ENCODE peak calls at places on chromosomes 2 and 18, in nine cellular contexts. T, X, O, G, U, A, J, D and B are unnamed samples.

GRCh38 chr2:203002054-203002821 is 12.4 kb upstream of the NBEAL1 start:
- DNase-seq in T (no peak), X (no peak), O (no peak), G (no peak), U (no peak), A (no peak), J (no peak), D (no peak), B (no peak)

GRCh38 chr18:31590570-31590969 is 1.1 kb upstream of the TTR start:
- DNase-seq in T (no peak), X (no peak), O (no peak), G (no peak), U (no peak), A (no peak), J (no peak), D (no peak), B (no peak)

GRCh38 chr2:106020821-106021316 is 173.2 kb downstream of the UXS1 start:
- DNase-seq in T (peak), X (no peak), O (no peak), G (peak), U (no peak), A (no peak), J (no peak), D (no peak), B (no peak)

GRCh38 chr18:50051288-50051687 is 143.7 kb downstream of the MYO5B start:
- DNase-seq in T (peak), X (no peak), O (no peak), G (no peak), U (no peak), A (no peak), J (no peak), D (no peak), B (no peak)

GRCh38 chr2:173299764-173300163 is 54.9 kb upstream of the CDCA7 start:
- DNase-seq in T (no peak), X (no peak), O (no peak), G (no peak), U (no peak), A (no peak), J (no peak), D (no peak), B (no peak)

GRCh38 chr2:161580426-161580825 is 43.8 kb upstream of the SLC4A10 start:
- DNase-seq in T (no peak), X (no peak), O (no peak), G (no peak), U (no peak), A (no peak), J (no peak), D (no peak), B (no peak)

GRCh38 chr2:98907966-98908905 is 27.8 kb downstream of the CRACDL start:
- DNase-seq in T (no peak), X (peak), O (no peak), G (no peak), U (no peak), A (no peak), J (no peak), D (no peak), B (no peak)

GRCh38 chr18:28189400-28190239 is 12.7 kb upstream of the CDH2 start:
- DNase-seq in T (peak), X (no peak), O (peak), G (no peak), U (peak), A (peak), J (no peak), D (peak), B (peak)

GRCh38 chr2:57437077-57437476 is 609.5 kb upstream of the VRK2 start:
- DNase-seq in T (no peak), X (no peak), O (no peak), G (no peak), U (no peak), A (no peak), J (no peak), D (no peak), B (no peak)

GRCh38 chr2:188819011-188819410 is 155.2 kb upstream of the COL3A1 start:
- DNase-seq in T (no peak), X (no peak), O (no peak), G (no peak), U (no peak), A (no peak), J (no peak), D (no peak), B (no peak)

GRCh38 chr2:120859814-120860578 is 124.3 kb downstream of the GLI2 start:
- DNase-seq in T (no peak), X (peak), O (no peak), G (no peak), U (no peak), A (no peak), J (no peak), D (no peak), B (no peak)

GRCh38 chr2:216370961-216371633 is 1.2 kb downstream of the MARCHF4 start:
- DNase-seq in T (no peak), X (no peak), O (peak), G (no peak), U (peak), A (peak), J (peak), D (no peak), B (no peak)

GRCh38 chr2:188294547-188294946 is 2.9 kb downstream of the GULP1 start:
- DNase-seq in T (no peak), X (no peak), O (no peak), G (no peak), U (no peak), A (no peak), J (no peak), D (no peak), B (no peak)

GRCh38 chr2:236871500-236872001 is 214.1 kb upstream of the COPS8 start:
- DNase-seq in T (peak), X (no peak), O (no peak), G (peak), U (peak), A (no peak), J (no peak), D (peak), B (no peak)

GRCh38 chr2:60806988-60807681 is 51.1 kb downstream of the PAPOLG start:
- DNase-seq in T (peak), X (no peak), O (peak), G (no peak), U (no peak), A (no peak), J (no peak), D (peak), B (peak)

GRCh38 chr2:179141206-179141605 is 91.3 kb upstream of the CCDC141 start:
- DNase-seq in T (no peak), X (no peak), O (no peak), G (no peak), U (no peak), A (no peak), J (no peak), D (no peak), B (no peak)

GRCh38 chr18:52376104-52376503 is 36.1 kb downstream of the DCC start:
- DNase-seq in T (no peak), X (no peak), O (no peak), G (no peak), U (no peak), A (no peak), J (no peak), D (no peak), B (no peak)

GRCh38 chr18:55078289-55078916 is 119.1 kb upstream of the CCDC68 start:
- DNase-seq in T (no peak), X (no peak), O (no peak), G (no peak), U (no peak), A (no peak), J (no peak), D (no peak), B (no peak)

GRCh38 chr2:238895901-238896600 is 48.2 kb downstream of the TWIST2 start:
- DNase-seq in T (peak), X (no peak), O (no peak), G (peak), U (no peak), A (no peak), J (no peak), D (peak), B (no peak)

GRCh38 chr2:143505542-143505941 is 376.3 kb downstream of the ARHGAP15 start:
- DNase-seq in T (no peak), X (no peak), O (no peak), G (no peak), U (no peak), A (no peak), J (no peak), D (no peak), B (no peak)

GRCh38 chr2:75627902-75628504 is 18.6 kb upstream of the MRPL19 start:
- DNase-seq in T (peak), X (peak), O (peak), G (peak), U (peak), A (peak), J (peak), D (no peak), B (peak)

GRCh38 chr2:48589170-48589767 is 28.4 kb upstream of the GTF2A1L start:
- DNase-seq in T (peak), X (no peak), O (peak), G (peak), U (peak), A (peak), J (peak), D (no peak), B (peak)

GRCh38 chr2:218329027-218329825 is 27.4 kb upstream of the CATIP start:
- DNase-seq in T (no peak), X (peak), O (peak), G (no peak), U (no peak), A (peak), J (no peak), D (no peak), B (peak)

GRCh38 chr2:47357475-47357874 is 45.5 kb upstream of the MSH2 start:
- DNase-seq in T (peak), X (no peak), O (no peak), G (peak), U (no peak), A (no peak), J (no peak), D (no peak), B (no peak)

GRCh38 chr2:181685150-181685688 is 4.9 kb upstream of the NEUROD1 start:
- DNase-seq in T (peak), X (no peak), O (no peak), G (no peak), U (peak), A (no peak), J (no peak), D (no peak), B (peak)

GRCh38 chr2:152453129-152453642 is 118.2 kb downstream of the FMNL2 start:
- DNase-seq in T (no peak), X (no peak), O (no peak), G (no peak), U (no peak), A (peak), J (no peak), D (no peak), B (no peak)

GRCh38 chr2:9782197-9782719 is 61.0 kb upstream of the TAF1B start:
- DNase-seq in T (no peak), X (peak), O (no peak), G (no peak), U (no peak), A (no peak), J (no peak), D (no peak), B (no peak)

GRCh38 chr2:110955546-110955945 is 165.2 kb upstream of the BCL2L11 start:
- DNase-seq in T (no peak), X (no peak), O (no peak), G (no peak), U (no peak), A (no peak), J (no peak), D (no peak), B (no peak)

GRCh38 chr18:3368193-3368592 is 81.8 kb upstream of the TGIF1 start:
- DNase-seq in T (peak), X (no peak), O (no peak), G (no peak), U (no peak), A (no peak), J (no peak), D (no peak), B (no peak)

GRCh38 chr2:234751275-234751938 is 200.4 kb upstream of the SH3BP4 start:
- DNase-seq in T (no peak), X (no peak), O (no peak), G (no peak), U (no peak), A (no peak), J (no peak), D (no peak), B (no peak)
- TF ChIP-seq CTCF in T (no peak), X (no peak), O (no peak), G (no peak), U (no peak), A (no peak), J (no peak), D (no peak), B (no peak)

GRCh38 chr18:47997338-47997780 is 66.9 kb upstream of the SMAD2 start:
- DNase-seq in T (no peak), X (no peak), O (no peak), G (no peak), U (no peak), A (peak), J (no peak), D (no peak), B (no peak)
- TF ChIP-seq CTCF in T (peak), X (peak), O (peak), G (peak), U (peak), A (peak), J (peak), D (peak), B (peak)

DNA sequence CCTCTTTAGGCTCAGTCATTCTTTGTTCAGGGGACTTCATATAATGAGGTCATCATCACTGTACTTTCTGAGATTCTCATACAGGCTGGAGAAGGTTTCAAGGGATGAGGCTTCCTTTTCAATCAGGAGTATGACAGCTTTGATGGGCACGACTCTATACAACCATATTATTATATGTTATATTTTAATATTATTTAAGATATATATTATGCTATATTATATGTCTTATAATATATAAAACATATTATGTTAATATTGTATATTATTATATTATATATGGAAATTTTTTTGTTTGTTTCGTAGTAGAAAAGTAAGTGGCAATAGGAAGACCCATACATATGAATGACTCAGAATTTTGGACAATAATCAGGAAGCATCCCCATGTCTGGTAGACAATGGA is 78.0 kb upstream of the GATA6 start:
- DNase-seq in T (no peak), X (no peak), O (no peak), G (no peak), U (no peak), A (no peak), J (no peak), D (no peak), B (no peak)
- TF ChIP-seq CTCF in T (no peak), X (no peak), O (no peak), G (no peak), U (no peak), A (no peak), J (no peak), D (no peak), B (no peak)

DNA sequence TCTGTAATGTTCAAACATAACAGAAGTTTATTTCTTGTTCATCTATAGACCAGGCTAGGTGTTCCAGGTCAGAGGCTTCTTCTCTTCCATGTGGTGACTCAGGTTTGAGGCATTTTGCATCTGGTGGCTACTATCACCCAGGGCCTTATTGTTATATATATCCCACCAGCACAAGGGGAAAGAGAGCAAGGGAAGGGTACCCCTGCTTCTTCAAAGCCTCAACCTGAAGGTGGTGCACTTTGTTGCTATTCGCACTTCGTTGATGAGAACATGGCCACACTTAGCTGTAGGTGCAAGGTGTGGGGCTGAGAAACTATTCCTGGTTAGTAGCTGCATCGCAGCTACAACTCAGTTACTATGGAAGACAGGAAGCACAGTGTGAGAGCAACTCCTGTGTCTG is 27.4 kb upstream of the SLC3A1 start:
- DNase-seq in T (no peak), X (no peak), O (no peak), G (no peak), U (no peak), A (no peak), J (no peak), D (no peak), B (no peak)
- TF ChIP-seq CTCF in T (no peak), X (no peak), O (no peak), G (no peak), U (no peak), A (no peak), J (no peak), D (peak), B (no peak)

GRCh38 chr2:200752332-200752731 is 59.4 kb upstream of the BZW1 start:
- DNase-seq in T (no peak), X (no peak), O (no peak), G (no peak), U (no peak), A (no peak), J (no peak), D (no peak), B (no peak)
- TF ChIP-seq CTCF in T (no peak), X (no peak), O (no peak), G (no peak), U (no peak), A (no peak), J (no peak), D (no peak), B (no peak)